ENCODE peak calls at places on chromosomes 4 and X, in nine cellular contexts. I, J, S, N, W, H, D, R and Y are unnamed samples.

GRCh38 chrX:20315140-20315539 is 48.4 kb upstream of the RPS6KA3 start:
- DNase-seq in W (no peak), H (no peak), S (no peak), I (no peak), J (no peak), R (no peak), N (no peak), D (peak), Y (no peak)

GRCh38 chr4:11724731-11725130 is 296.0 kb upstream of the HS3ST1 start:
- DNase-seq in R (no peak), S (peak), D (no peak), I (peak), H (no peak), J (no peak), N (peak), W (no peak), Y (no peak)

GRCh38 chr4:103994059-103994458 is 274.3 kb upstream of the TACR3 start:
- DNase-seq in J (no peak), W (no peak), I (no peak), S (peak), D (no peak), H (no peak), R (no peak), N (peak), Y (no peak)

GRCh38 chr4:108301583-108302256 is 133.0 kb upstream of the LEF1 start:
- DNase-seq in N (no peak), S (no peak), R (no peak), W (no peak), H (no peak), D (no peak), I (no peak), J (no peak), Y (no peak)

GRCh38 chr4:156420557-156420956 is 466.9 kb upstream of the CTSO start:
- DNase-seq in W (no peak), I (peak), R (no peak), S (peak), J (no peak), D (no peak), N (no peak), H (no peak), Y (no peak)

GRCh38 chr4:138035781-138036258 is 206.3 kb downstream of the SLC7A11 start:
- DNase-seq in W (no peak), S (peak), D (no peak), J (no peak), I (peak), R (peak), H (peak), N (peak), Y (no peak)

GRCh38 chr4:155758500-155759371 is at the start of gene GUCY1B1:
- DNase-seq in I (peak), H (peak), J (peak), D (peak), S (peak), R (peak), W (peak), N (peak), Y (peak)

GRCh38 chr4:39933689-39934590 is 43.8 kb downstream of the PDS5A start:
- DNase-seq in D (no peak), W (no peak), I (peak), J (no peak), H (no peak), N (peak), R (no peak), S (peak), Y (peak)

GRCh38 chr4:37977471-37978452 is 17.6 kb downstream of the PTTG2 start:
- DNase-seq in I (peak), R (no peak), W (peak), S (peak), J (peak), H (peak), D (peak), N (peak), Y (no peak)

GRCh38 chr4:89301902-89302301 is 5.7 kb downstream of the GPRIN3 start:
- DNase-seq in R (no peak), D (no peak), S (no peak), N (no peak), I (no peak), J (no peak), W (no peak), H (no peak), Y (no peak)
- H3K4me3 ChIP-seq in R (no peak), D (no peak), S (no peak), N (no peak), I (no peak), J (no peak), W (no peak), H (no peak), Y (no peak)

DNA sequence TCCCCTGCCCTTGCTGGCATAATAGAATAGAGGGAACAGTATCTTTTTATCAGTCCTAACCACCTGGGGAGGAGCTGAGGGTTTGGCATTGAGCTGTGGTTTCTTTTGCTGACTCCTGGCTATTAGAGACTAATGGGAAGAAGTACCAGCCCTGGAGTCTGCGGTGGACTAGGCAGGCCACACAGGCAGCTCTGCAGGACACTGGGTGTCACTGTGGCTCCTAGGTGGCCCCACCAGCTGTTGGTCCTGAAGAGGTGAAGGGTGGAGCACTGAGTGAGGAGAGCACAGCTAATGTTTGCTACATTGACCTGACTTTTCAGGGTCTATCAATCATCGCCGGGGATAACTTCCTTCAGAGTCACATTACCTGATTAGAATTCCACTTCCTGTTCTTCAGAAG is 52.8 kb upstream of the GPC4 start:
- DNase-seq in I (no peak), S (no peak), J (no peak), H (no peak), N (no peak), D (no peak), W (no peak), R (no peak), Y (no peak)
- TF ChIP-seq CTCF in I (no peak), S (no peak), J (no peak), H (peak), N (no peak), D (no peak), W (no peak), R (no peak), Y (no peak)

DNA sequence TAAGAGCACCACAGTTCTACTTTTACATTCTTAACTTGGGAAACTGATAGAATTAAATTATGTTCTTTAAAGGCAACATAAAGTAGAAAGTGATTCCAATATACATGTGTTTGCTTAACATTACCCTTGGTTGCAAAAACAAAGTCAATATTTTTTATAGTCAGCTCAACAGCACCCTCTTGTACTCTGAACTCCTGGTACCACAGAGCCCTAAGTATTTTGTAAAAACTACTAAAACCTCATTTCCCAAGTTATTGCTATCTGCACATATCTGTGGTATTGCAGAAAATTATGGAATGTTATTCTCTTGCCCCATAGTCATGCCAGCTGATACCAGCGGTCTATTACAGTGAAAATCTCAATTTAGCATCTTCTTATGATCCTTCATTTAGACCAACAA is 2.9 kb downstream of the KIF4A start:
- DNase-seq in N (no peak), D (no peak), I (no peak), R (no peak), H (no peak), S (peak), W (no peak), J (no peak), Y (no peak)
- H3K4me3 ChIP-seq in N (no peak), D (no peak), I (no peak), R (peak), H (peak), S (no peak), W (no peak), J (no peak), Y (no peak)

GRCh38 chr4:44493924-44494323 is 45.3 kb upstream of the KCTD8 start:
- DNase-seq in S (peak), D (no peak), H (peak), J (no peak), N (peak), I (no peak), R (no peak), W (no peak), Y (no peak)
- TF ChIP-seq CTCF in S (peak), D (peak), H (peak), J (no peak), N (peak), I (peak), R (peak), W (peak), Y (peak)

DNA sequence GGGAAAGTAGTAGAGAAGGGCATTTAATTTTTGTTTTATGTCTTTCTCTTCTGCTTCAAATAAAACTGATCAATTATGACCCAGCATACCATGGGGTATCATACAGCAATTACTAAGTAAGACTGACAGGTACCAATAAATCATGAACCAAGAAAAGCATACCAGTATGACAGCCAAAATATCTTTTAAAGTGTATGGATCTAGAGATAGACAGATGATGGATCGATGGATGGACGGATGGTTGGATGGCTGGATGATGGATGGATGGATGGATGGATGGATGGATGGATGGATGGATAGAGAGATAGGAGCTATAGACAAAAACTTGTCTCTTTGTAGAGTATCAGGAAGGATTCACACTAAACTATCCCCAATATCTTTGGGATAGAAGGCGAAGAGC is 1.4 kb downstream of the DDX60L start:
- DNase-seq in D (no peak), I (no peak), R (no peak), N (no peak), J (no peak), W (no peak), H (no peak), S (no peak), Y (no peak)
- H3K4me3 ChIP-seq in D (no peak), I (no peak), R (no peak), N (no peak), J (no peak), W (no peak), H (no peak), S (no peak), Y (no peak)

GRCh38 chr4:7335363-7336066 is 99.2 kb downstream of the PSAPL1 start:
- DNase-seq in I (peak), S (peak), D (peak), R (no peak), N (no peak), W (peak), H (peak), J (no peak), Y (no peak)
- TF ChIP-seq CTCF in I (peak), S (peak), D (peak), R (peak), N (peak), W (peak), H (peak), J (no peak), Y (peak)

GRCh38 chrX:40099046-40099968 is 1.5 kb upstream of the BCOR start:
- DNase-seq in D (peak), W (peak), J (no peak), I (no peak), N (no peak), H (peak), S (no peak), R (no peak), Y (no peak)

GRCh38 chrX:40097101-40097491 is 662 bp downstream of the BCOR start:
- DNase-seq in W (no peak), J (no peak), D (no peak), H (no peak), N (no peak), I (no peak), R (no peak), S (no peak), Y (no peak)

GRCh38 chrX:40097492-40098263 is at the start of gene BCOR:
- DNase-seq in N (no peak), R (no peak), I (peak), J (peak), H (peak), D (peak), S (peak), W (peak), Y (no peak)

GRCh38 chrX:40100141-40100536 is 2.4 kb upstream of the BCOR start:
- DNase-seq in N (no peak), S (peak), W (peak), D (peak), I (no peak), H (peak), J (no peak), R (no peak), Y (no peak)

DNA sequence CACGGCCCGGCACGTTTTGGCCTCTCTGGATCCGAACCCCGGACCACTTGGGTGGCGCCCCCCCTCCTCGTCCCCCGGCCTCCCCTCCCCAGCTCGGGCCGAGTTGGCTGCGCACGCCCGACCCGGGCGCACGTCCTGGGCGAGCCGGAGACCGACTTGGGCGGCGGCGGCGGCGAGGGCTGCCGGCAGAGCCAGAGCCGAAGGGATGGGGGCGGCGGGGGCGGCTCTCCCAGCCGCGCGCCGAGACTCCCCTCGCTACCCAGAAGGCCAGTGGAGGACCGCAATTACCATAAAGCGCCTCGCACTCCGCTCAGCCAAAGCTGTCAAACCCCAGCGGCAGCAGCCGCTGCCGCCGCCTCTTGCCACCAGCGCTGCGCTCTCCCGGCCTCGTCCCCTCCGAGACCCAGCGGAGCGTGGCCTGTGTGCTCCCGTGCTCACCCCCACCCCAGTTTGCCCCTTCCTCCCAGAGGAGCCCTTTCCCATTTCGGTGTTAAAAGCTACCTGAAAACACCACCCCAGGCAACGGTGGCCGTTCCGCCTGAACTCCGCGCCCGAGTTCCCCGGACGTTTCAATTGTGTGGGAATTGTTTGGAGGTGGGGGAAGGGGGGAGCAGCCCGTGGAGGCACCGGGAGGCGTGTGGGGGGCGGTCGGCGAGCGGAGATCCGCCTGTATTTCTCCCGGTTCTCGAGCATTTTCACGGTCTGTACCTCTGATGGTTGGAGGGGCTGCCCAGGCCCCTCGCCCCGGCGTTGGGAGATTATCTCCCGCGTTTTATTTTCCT is 697 bp upstream of the BCOR start:
- DNase-seq in J (peak), N (peak), W (no peak), I (no peak), S (peak), H (peak), D (peak), R (no peak), Y (no peak)
- H3K4me3 ChIP-seq in J (no peak), N (peak), W (peak), I (peak), S (peak), H (peak), D (peak), R (peak), Y (peak)

GRCh38 chr4:58510652-58511051 is 1400.5 kb upstream of the IGFBP7 start:
- DNase-seq in J (no peak), N (no peak), I (no peak), H (no peak), D (no peak), R (no peak), S (no peak), W (no peak), Y (no peak)

GRCh38 chr4:58515206-58515605 is 1405.0 kb upstream of the IGFBP7 start:
- DNase-seq in D (no peak), H (no peak), N (no peak), J (no peak), R (no peak), W (no peak), I (no peak), S (no peak), Y (peak)

DNA sequence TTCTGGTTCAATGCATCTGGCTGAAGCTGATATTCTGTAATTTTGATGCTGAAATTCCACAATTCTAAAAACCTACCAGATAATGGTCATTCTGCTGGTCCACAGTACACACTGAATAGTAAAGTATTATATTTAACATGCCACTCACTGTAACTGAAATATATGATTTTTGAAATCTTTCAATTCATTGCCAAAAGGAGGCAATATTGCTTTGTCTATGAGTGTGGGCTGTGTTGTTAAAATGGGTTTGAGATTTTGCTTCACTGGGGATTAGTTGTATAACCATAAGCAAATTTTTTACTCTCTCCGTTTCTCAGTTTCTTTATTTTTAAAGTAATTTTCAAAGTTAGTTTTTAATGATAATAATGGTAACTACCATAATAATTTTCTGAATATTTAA is 1404.1 kb upstream of the IGFBP7 start:
- DNase-seq in H (no peak), I (no peak), R (no peak), W (no peak), N (no peak), J (no peak), D (no peak), S (no peak), Y (no peak)
- TF ChIP-seq CTCF in H (no peak), I (peak), R (no peak), W (no peak), N (no peak), J (no peak), D (no peak), S (no peak), Y (peak)

GRCh38 chrX:154046262-154046771 is 26.6 kb upstream of the IRAK1 start:
- DNase-seq in J (no peak), S (peak), D (no peak), N (peak), W (no peak), I (peak), H (no peak), R (no peak), Y (peak)

GRCh38 chrX:154048398-154048797 is 28.7 kb upstream of the IRAK1 start:
- DNase-seq in S (no peak), H (no peak), R (no peak), N (no peak), D (no peak), W (no peak), J (no peak), I (no peak), Y (no peak)

GRCh38 chrX:154050113-154050495 is 30.4 kb upstream of the IRAK1 start:
- DNase-seq in H (no peak), N (no peak), I (no peak), R (no peak), W (no peak), J (no peak), S (no peak), D (no peak), Y (no peak)

GRCh38 chrX:154049209-154050112 is 29.8 kb upstream of the IRAK1 start:
- DNase-seq in N (no peak), J (no peak), H (no peak), R (no peak), I (no peak), D (no peak), W (no peak), S (no peak), Y (no peak)

GRCh38 chrX:154047266-154047665 is 27.6 kb upstream of the IRAK1 start:
- DNase-seq in J (no peak), N (peak), H (no peak), D (no peak), I (peak), S (peak), R (no peak), W (no peak), Y (peak)
- H3K4me3 ChIP-seq in J (no peak), N (no peak), H (no peak), D (no peak), I (no peak), S (no peak), R (no peak), W (no peak), Y (no peak)